ENCODE peak calls at places on chromosomes 2 and 18, in eight cellular contexts. V, D, K, M, X, F, W and O are unnamed samples.

GRCh38 chr18:9869713-9870430 is 15.9 kb upstream of the TXNDC2 start:
- DNase-seq in K (no peak), F (no peak), W (peak; percentile 85), V (no peak), D (no peak), X (no peak), M (peak; percentile 40), O (no peak)

GRCh38 chr2:16487686-16488085 is 177.9 kb downstream of the CYRIA start:
- DNase-seq in X (no peak), W (peak; percentile 56), M (no peak), K (no peak), D (no peak), V (no peak), F (no peak), O (no peak)

GRCh38 chr2:205069928-205070327 is 524.7 kb downstream of the PARD3B start:
- DNase-seq in V (no peak), W (no peak), F (no peak), K (no peak), D (no peak), M (no peak), X (no peak), O (no peak)

GRCh38 chr2:111919362-111919761 is 21.0 kb downstream of the MERTK start:
- DNase-seq in M (no peak), V (no peak), D (no peak), K (no peak), F (no peak), W (no peak), X (no peak), O (no peak)

GRCh38 chr2:58046335-58046584 is 346 bp upstream of the VRK2 start:
- DNase-seq in V (no peak), F (no peak), X (no peak), M (no peak), D (no peak), W (no peak), K (no peak), O (no peak)

GRCh38 chr2:12032421-12032820 is 286.0 kb downstream of the LPIN1 start:
- DNase-seq in V (no peak), X (no peak), M (no peak), K (no peak), F (no peak), D (no peak), W (no peak), O (no peak)

GRCh38 chr2:26584191-26584590 is 57.0 kb downstream of the CIB4 start:
- DNase-seq in D (no peak), F (peak; percentile 19), V (no peak), X (no peak), M (no peak), K (no peak), W (no peak), O (no peak)

GRCh38 chr2:43526994-43527393 is 68.8 kb downstream of the THADA start:
- DNase-seq in V (no peak), K (no peak), M (no peak), F (no peak), D (no peak), X (no peak), W (no peak), O (no peak)

GRCh38 chr2:216064014-216064630 is 17.5 kb downstream of the PECR start:
- DNase-seq in D (no peak), K (no peak), W (peak; percentile 66), V (no peak), X (no peak), F (no peak), M (no peak), O (no peak)

GRCh38 chr2:235498556-235499305 is 4.9 kb downstream of the AGAP1 start:
- DNase-seq in X (no peak), W (no peak), D (no peak), V (no peak), K (no peak), M (no peak), F (peak; percentile 58), O (no peak)

GRCh38 chr2:42196403-42197267 is 27.5 kb downstream of the EML4 start:
- DNase-seq in K (no peak), V (peak; percentile 15), W (peak; percentile 82), F (peak; percentile 53), D (peak; percentile 61), M (peak; percentile 13), X (no peak), O (no peak)

GRCh38 chr2:231781798-231782726 is 980 bp upstream of the PDE6D start:
- DNase-seq in W (peak; percentile 75), D (no peak), K (no peak), X (no peak), F (no peak), M (peak; percentile 15), V (no peak), O (no peak)

GRCh38 chr2:121907905-121908304 is 152.5 kb downstream of the TSN start:
- DNase-seq in D (no peak), W (no peak), X (no peak), F (no peak), K (no peak), V (no peak), M (no peak), O (no peak)

GRCh38 chr2:25228848-25229674 is 60.7 kb upstream of the POMC start:
- DNase-seq in M (peak; percentile 66), F (peak; percentile 91), D (peak; percentile 60), K (no peak), W (peak; percentile 86), V (no peak), X (peak; percentile 69), O (peak; percentile 38)

DNA sequence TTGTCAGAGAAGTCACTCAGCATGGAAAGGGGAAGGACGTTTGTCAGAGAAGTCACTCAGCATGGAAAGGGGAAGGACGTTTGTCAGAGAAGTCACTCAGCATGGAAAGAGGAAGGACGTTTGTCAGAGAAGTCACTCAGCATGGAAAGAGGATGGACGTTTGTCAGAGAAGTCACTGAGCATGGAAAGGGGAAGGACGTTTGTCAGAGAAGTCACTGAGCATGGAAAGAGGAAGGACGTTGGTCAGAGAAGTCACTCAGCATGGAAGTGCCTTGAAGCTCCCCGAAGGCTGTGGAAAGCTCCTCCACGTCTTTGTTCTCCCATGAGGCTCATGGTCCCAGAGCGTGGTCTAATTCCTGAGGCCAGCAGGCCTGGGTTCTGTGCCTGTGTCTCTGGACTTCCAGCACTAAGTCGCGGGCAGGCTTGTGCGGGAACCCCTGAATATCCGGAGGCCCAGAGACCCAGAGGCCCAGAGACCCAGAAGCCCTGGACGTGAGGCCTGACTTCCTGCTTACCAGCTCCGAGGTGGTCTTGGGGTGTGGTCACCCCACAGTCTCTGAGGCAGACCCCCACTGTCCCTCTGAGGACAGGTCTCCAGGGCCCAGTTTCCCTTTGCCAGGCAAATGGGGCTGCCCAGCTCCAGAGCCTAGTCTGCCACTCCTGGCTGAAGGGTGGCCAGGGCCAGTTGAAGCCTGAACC is 70.4 kb upstream of the TWIST2 start:
- DNase-seq in F (no peak), V (no peak), W (no peak), K (no peak), M (no peak), X (no peak), D (no peak), O (no peak)
- H3K27ac ChIP-seq in F (no peak overlapping the region), V (no peak overlapping the region), W (no peak overlapping the region), K (no peak overlapping the region), M (no peak overlapping the region), X (no peak overlapping the region), D (no peak overlapping the region), O (no peak overlapping the region)

GRCh38 chr2:127410871-127411396 is 7.3 kb upstream of the PROC start:
- DNase-seq in W (peak; percentile 65), D (no peak), K (peak; percentile 33), M (peak; percentile 48), F (no peak), V (no peak), X (no peak), O (no peak)

GRCh38 chr2:127408004-127408806 is 10.0 kb upstream of the PROC start:
- DNase-seq in K (peak; percentile 97), D (peak; percentile 93), V (peak; percentile 83), X (peak; percentile 94), M (peak; percentile 98), F (peak; percentile 94), W (peak; percentile 95), O (peak; percentile 73)

GRCh38 chr2:127407661-127408003 is 10.6 kb upstream of the PROC start:
- DNase-seq in V (no peak), F (no peak), X (no peak), W (no peak), K (no peak), M (no peak), D (no peak), O (no peak)

GRCh38 chr2:127407091-127407490 is 11.1 kb upstream of the PROC start:
- DNase-seq in F (no peak), K (no peak), M (no peak), V (no peak), D (no peak), X (peak; percentile 38), W (no peak), O (no peak)

GRCh38 chr2:127408807-127409099 is 9.5 kb upstream of the PROC start:
- DNase-seq in X (no peak), V (no peak), M (no peak), F (no peak), D (no peak), W (no peak), K (no peak), O (no peak)
- H3K27ac ChIP-seq in X (peak overlapping the region; percentile 92), V (no peak overlapping the region), M (peak overlapping the region; percentile 56), F (no peak overlapping the region), D (peak overlapping the region; percentile 97), W (no peak overlapping the region), K (peak overlapping the region; percentile 82), O (peak overlapping the region; percentile 89)

DNA sequence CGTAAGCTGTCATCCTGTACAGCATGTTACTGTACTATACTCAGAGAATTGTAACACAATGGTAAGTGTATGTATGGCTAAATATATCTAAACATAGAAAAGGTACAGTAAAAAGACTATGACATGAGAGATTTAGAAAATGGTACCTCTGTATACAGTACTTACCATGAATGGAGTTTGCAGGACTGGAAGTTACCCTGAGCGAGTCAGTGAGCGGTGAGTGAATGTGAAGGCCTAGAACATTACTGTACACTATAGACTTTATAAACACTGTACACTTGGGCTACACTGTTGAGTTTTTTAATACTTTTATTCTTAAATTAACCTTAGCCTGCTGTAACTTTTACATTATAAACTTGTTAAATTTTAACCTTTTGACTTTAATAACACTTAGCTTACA is 1.5 kb downstream of the DDX18 start:
- DNase-seq in M (no peak), V (no peak), W (no peak), F (no peak), D (no peak), K (no peak), X (no peak), O (no peak)
- H3K27ac ChIP-seq in M (no peak overlapping the region), V (peak overlapping the region; percentile 90), W (no peak overlapping the region), F (no peak overlapping the region), D (no peak overlapping the region), K (no peak overlapping the region), X (no peak overlapping the region), O (no peak overlapping the region)

GRCh38 chr18:3653859-3654441 is 204.0 kb downstream of the TGIF1 start:
- DNase-seq in X (no peak), V (no peak), F (no peak), D (no peak), W (peak; percentile 21), M (no peak), K (no peak), O (no peak)

GRCh38 chr18:3655254-3655554 is 205.2 kb downstream of the TGIF1 start:
- DNase-seq in W (no peak), F (no peak), V (no peak), X (no peak), M (no peak), K (no peak), D (no peak), O (no peak)

GRCh38 chr18:3653263-3653858 is 203.4 kb downstream of the TGIF1 start:
- DNase-seq in K (no peak), X (no peak), V (no peak), D (no peak), M (no peak), F (no peak), W (peak; percentile 20), O (no peak)

GRCh38 chr18:3655637-3656050 is 205.7 kb downstream of the TGIF1 start:
- DNase-seq in D (no peak), W (no peak), K (no peak), F (no peak), X (no peak), V (no peak), M (no peak), O (no peak)

GRCh38 chr18:3654442-3655253 is 204.7 kb downstream of the TGIF1 start:
- DNase-seq in F (no peak), D (no peak), V (no peak), W (no peak), X (no peak), M (no peak), K (no peak), O (no peak)
- H3K27ac ChIP-seq in F (no peak overlapping the region), D (peak overlapping the region; percentile 0), V (no peak overlapping the region), W (peak overlapping the region; percentile 53), X (no peak overlapping the region), M (peak overlapping the region; percentile 99), K (peak overlapping the region; percentile 17), O (no peak overlapping the region)